ENCODE peak calls at places on chromosomes 5 and 9, in seven cellular contexts. One of them, this sample, is unnamed.

GRCh38 chr5:125011419-125011818 is 265.0 kb upstream of the ZNF608 start:
- DNase-seq in GM23338: no peak
- DNase-seq in H1: no peak
- DNase-seq in GM23248: no peak
- DNase-seq in hepatocyte: peak
- DNase-seq in endothelial cell of umbilical vein: no peak
- DNase-seq in neural progenitor cell: no peak
- DNase-seq in this sample: no peak

GRCh38 chr9:123591283-123591682 is 235.3 kb downstream of the CRB2 start:
- DNase-seq in GM23338: no peak
- DNase-seq in H1: no peak
- DNase-seq in GM23248: no peak
- DNase-seq in hepatocyte: no peak
- DNase-seq in endothelial cell of umbilical vein: no peak
- DNase-seq in neural progenitor cell: no peak
- DNase-seq in this sample: no peak

GRCh38 chr5:116566251-116566650 is 8.4 kb downstream of the SEMA6A start:
- DNase-seq in GM23338: no peak
- DNase-seq in H1: no peak
- DNase-seq in GM23248: no peak
- DNase-seq in hepatocyte: no peak
- DNase-seq in endothelial cell of umbilical vein: no peak
- DNase-seq in neural progenitor cell: no peak
- DNase-seq in this sample: no peak

GRCh38 chr5:157038568-157039187 is 20.2 kb downstream of the HAVCR1 start:
- DNase-seq in GM23338: no peak
- DNase-seq in H1: no peak
- DNase-seq in GM23248: no peak
- DNase-seq in hepatocyte: no peak
- DNase-seq in endothelial cell of umbilical vein: no peak
- DNase-seq in neural progenitor cell: no peak
- DNase-seq in this sample: no peak

GRCh38 chr5:72600401-72600981 is 93.3 kb upstream of the ZNF366 start:
- DNase-seq in GM23338: no peak
- DNase-seq in H1: no peak
- DNase-seq in GM23248: peak
- DNase-seq in hepatocyte: peak
- DNase-seq in endothelial cell of umbilical vein: peak
- DNase-seq in neural progenitor cell: no peak
- DNase-seq in this sample: peak

GRCh38 chr9:107020040-107020530 is 157.1 kb downstream of the ZNF462 start:
- DNase-seq in GM23338: peak
- DNase-seq in H1: no peak
- DNase-seq in GM23248: peak
- DNase-seq in hepatocyte: peak
- DNase-seq in endothelial cell of umbilical vein: no peak
- DNase-seq in neural progenitor cell: peak
- DNase-seq in this sample: peak

GRCh38 chr5:133952729-133953567 is 15.5 kb downstream of the C5orf15 start:
- DNase-seq in GM23338: no peak
- DNase-seq in H1: no peak
- DNase-seq in GM23248: peak
- DNase-seq in hepatocyte: no peak
- DNase-seq in endothelial cell of umbilical vein: peak
- DNase-seq in neural progenitor cell: no peak
- DNase-seq in this sample: peak

GRCh38 chr5:132283423-132284043 is 10.7 kb upstream of the SLC22A4 start:
- DNase-seq in GM23338: peak
- DNase-seq in H1: peak
- DNase-seq in GM23248: peak
- DNase-seq in hepatocyte: no peak
- DNase-seq in endothelial cell of umbilical vein: peak
- DNase-seq in neural progenitor cell: no peak
- DNase-seq in this sample: peak

DNA sequence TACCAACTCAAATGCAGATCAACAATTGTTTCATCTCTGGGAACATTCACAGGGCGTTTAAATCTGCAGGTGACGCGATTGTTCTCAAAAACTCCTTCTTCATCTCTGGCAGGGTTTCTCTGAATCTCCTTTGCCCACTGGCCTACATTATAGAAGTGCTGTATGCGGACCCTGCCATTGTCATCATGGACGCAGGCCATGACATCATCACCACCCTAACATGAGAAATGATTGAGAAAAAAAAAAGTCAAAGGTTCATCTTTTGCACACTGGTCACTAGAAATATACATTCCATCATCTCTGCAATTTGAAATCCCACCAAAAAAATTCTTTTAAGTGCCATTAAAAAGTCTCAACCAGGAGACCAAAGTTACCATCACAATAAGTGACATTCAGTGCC is 21.6 kb upstream of the TMEM245 start:
- DNase-seq in GM23338: no peak
- DNase-seq in H1: no peak
- DNase-seq in GM23248: no peak
- DNase-seq in hepatocyte: no peak
- DNase-seq in endothelial cell of umbilical vein: no peak
- DNase-seq in neural progenitor cell: peak
- DNase-seq in this sample: no peak
- TF ChIP-seq EZH2 in GM23338: no peak
- TF ChIP-seq EZH2 in H1: no peak
- TF ChIP-seq EZH2 in GM23248: no peak
- TF ChIP-seq EZH2 in hepatocyte: no peak
- TF ChIP-seq EZH2 in endothelial cell of umbilical vein: no peak
- TF ChIP-seq EZH2 in neural progenitor cell: no peak
- TF ChIP-seq EZH2 in this sample: no peak

DNA sequence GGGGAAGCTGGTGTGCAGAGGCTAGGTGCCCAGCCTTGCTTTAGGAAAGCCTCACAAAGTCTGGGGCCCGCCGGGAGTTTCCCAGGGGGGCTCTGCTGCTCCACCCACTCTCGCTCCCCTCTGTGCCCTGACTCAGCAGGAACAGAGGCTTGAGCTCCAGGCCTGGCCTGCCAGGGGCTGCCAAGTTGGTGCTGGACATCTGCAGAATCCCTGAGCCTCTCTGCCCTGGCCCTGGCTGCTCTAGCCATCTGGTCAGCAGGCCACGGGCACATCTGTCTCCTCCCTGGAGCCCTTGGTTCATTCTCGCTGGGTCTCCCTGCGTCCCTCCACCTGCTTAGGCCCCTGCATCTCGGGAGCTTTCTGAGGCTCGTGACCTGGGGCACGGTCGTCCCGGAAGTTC is 626 bp upstream of the ADAMTSL2 start:
- DNase-seq in GM23338: no peak
- DNase-seq in H1: no peak
- DNase-seq in GM23248: peak
- DNase-seq in hepatocyte: no peak
- DNase-seq in endothelial cell of umbilical vein: no peak
- DNase-seq in neural progenitor cell: no peak
- DNase-seq in this sample: peak
- H3K27ac ChIP-seq in GM23338: no peak
- H3K27ac ChIP-seq in H1: no peak
- H3K27ac ChIP-seq in GM23248: no peak
- H3K27ac ChIP-seq in hepatocyte: no peak
- H3K27ac ChIP-seq in endothelial cell of umbilical vein: no peak
- H3K27ac ChIP-seq in neural progenitor cell: no peak
- H3K27ac ChIP-seq in this sample: no peak

DNA sequence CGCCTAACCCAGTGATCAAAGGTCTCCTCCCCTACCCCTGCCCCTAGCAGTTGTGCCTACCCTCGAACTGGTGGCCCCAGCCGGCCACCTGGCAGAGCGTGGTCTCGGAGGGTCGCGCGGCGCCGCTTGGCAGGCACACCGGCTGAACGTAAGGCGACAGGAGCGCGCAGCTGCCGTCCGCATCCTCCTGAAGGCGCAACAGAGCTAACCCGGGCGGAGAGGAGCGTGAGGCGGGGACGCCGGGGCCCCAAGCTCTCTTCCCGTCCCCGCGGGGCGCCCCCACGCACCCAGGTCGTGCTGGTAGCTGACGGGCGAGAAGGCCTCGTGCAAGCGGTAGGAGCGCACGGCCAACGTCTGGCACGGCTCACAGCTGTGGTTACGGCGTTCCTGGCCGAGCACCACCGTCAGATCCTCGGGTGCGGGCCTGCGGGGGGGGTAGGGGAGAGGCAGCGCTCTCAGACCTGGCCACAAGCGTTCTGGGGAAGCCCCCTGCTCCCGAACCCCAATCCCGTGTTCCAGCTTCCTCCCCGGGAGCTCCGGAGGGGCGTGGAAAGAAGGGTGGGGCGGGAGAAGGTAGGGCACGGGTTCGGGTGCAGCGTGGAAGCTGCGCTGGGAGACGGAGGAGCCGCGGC is 2.8 kb upstream of the PFN3 start:
- DNase-seq in GM23338: peak
- DNase-seq in H1: peak
- DNase-seq in GM23248: peak
- DNase-seq in hepatocyte: peak
- DNase-seq in endothelial cell of umbilical vein: no peak
- DNase-seq in neural progenitor cell: peak
- DNase-seq in this sample: no peak
- TF ChIP-seq EZH2 in GM23338: peak
- TF ChIP-seq EZH2 in H1: peak
- TF ChIP-seq EZH2 in GM23248: peak
- TF ChIP-seq EZH2 in hepatocyte: peak
- TF ChIP-seq EZH2 in endothelial cell of umbilical vein: peak
- TF ChIP-seq EZH2 in neural progenitor cell: peak
- TF ChIP-seq EZH2 in this sample: peak

DNA sequence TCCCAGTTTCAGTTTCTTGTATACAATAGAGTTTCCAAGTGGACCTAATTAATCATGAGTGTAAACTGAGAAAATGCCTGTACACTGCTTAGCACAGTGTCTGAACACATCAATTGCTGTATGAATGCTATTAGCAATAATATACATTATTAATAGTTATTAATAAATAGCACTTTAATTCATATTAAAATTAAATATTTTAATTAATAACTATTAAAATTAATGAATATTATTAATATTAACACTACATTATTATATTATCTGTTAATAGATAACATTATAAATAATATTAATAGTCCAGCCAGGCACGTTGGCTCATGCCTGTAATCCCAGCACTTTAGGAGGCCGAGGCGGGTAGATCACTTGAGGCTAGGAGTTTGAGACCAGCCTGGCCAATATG is 244.9 kb upstream of the ANKRD55 start:
- DNase-seq in GM23338: no peak
- DNase-seq in H1: no peak
- DNase-seq in GM23248: no peak
- DNase-seq in hepatocyte: no peak
- DNase-seq in endothelial cell of umbilical vein: no peak
- DNase-seq in neural progenitor cell: no peak
- DNase-seq in this sample: no peak
- H3K27ac ChIP-seq in GM23338: no peak
- H3K27ac ChIP-seq in H1: no peak
- H3K27ac ChIP-seq in GM23248: no peak
- H3K27ac ChIP-seq in hepatocyte: no peak
- H3K27ac ChIP-seq in endothelial cell of umbilical vein: no peak
- H3K27ac ChIP-seq in neural progenitor cell: no peak
- H3K27ac ChIP-seq in this sample: no peak